ENCODE peak calls at places on chromosomes 11 and 22, in seven cellular contexts. V is astrocyte of the cerebellum; Y is NCI-H2081; K is H7; U is HuH-7.5; T is colonic mucosa; S is CD4-positive, alpha-beta memory T cell. H is an unnamed sample.

GRCh38 chr11:80443177-80443576 is 1002.3 kb upstream of the TENM4 start:
- DNase-seq in S (no peak), V (no peak), T (no peak), K (no peak), Y (no peak), U (no peak), H (no peak)

GRCh38 chr22:25370322-25370721 is 150.9 kb downstream of the CRYBB2 start:
- DNase-seq in K (no peak), T (no peak), Y (no peak), U (no peak), S (no peak), V (no peak), H (no peak)

GRCh38 chr11:75776546-75776945 is 8.0 kb downstream of the DGAT2 start:
- DNase-seq in K (no peak), T (no peak), S (no peak), U (no peak), Y (no peak), V (no peak), H (no peak)

GRCh38 chr11:117903505-117904382 is 25.5 kb downstream of the TMPRSS13 start:
- DNase-seq in Y (peak; percentile 25), U (no peak), T (no peak), V (no peak), K (no peak), S (no peak), H (no peak)

GRCh38 chr11:119359365-119360229 is 13.1 kb upstream of the MFRP start:
- DNase-seq in Y (no peak), U (no peak), T (no peak), S (no peak), V (no peak), K (no peak), H (no peak)

GRCh38 chr11:65827774-65828156 is 6.0 kb upstream of the SNX32 start:
- DNase-seq in S (no peak), K (no peak), Y (no peak), T (no peak), U (no peak), V (no peak), H (no peak)

GRCh38 chr11:16356751-16357365 is 512 bp upstream of the SOX6 start:
- DNase-seq in K (no peak), Y (no peak), S (no peak), V (peak; percentile 12), U (no peak), T (no peak), H (no peak)

GRCh38 chr11:2466869-2467694 is 22.3 kb downstream of the KCNQ1 start:
- DNase-seq in V (no peak), Y (no peak), U (no peak), K (peak; percentile 54), S (peak; percentile 66), T (peak; percentile 49), H (no peak)

GRCh38 chr22:44403930-44404329 is 91.2 kb upstream of the SHISAL1 start:
- DNase-seq in K (no peak), S (no peak), T (no peak), Y (no peak), U (no peak), V (no peak), H (no peak)

GRCh38 chr11:1717745-1718144 is 20.8 kb downstream of the KRTAP5-6 start:
- DNase-seq in V (no peak), S (no peak), U (no peak), Y (no peak), K (no peak), T (no peak), H (no peak)

GRCh38 chr11:130209944-130210854 is 50.6 kb downstream of the ST14 start:
- DNase-seq in U (no peak), Y (no peak), S (no peak), T (peak; percentile 17), K (peak; percentile 45), V (no peak), H (no peak)

GRCh38 chr11:11843233-11843632 is 1.5 kb downstream of the USP47 start:
- DNase-seq in K (no peak), V (no peak), S (peak; percentile 47), Y (no peak), U (peak; percentile 19), T (no peak), H (no peak)

GRCh38 chr11:44982496-44983062 is 31.9 kb upstream of the TP53I11 start:
- DNase-seq in K (peak; percentile 10), Y (no peak), S (no peak), V (no peak), T (no peak), U (no peak), H (no peak)

GRCh38 chr11:67022341-67022933 is 497 bp upstream of the SYT12 start:
- DNase-seq in U (peak; percentile 95), V (no peak), S (no peak), Y (peak; percentile 56), K (no peak), T (peak; percentile 55), H (no peak)

GRCh38 chr11:105132716-105133511 is 6.7 kb downstream of the CARD18 start:
- DNase-seq in S (no peak), U (no peak), Y (no peak), V (peak; percentile 4), K (no peak), T (no peak), H (no peak)

GRCh38 chr11:17098632-17099031 is 21.2 kb upstream of the RPS13 start:
- DNase-seq in K (no peak), T (no peak), Y (no peak), U (no peak), S (no peak), V (no peak), H (no peak)

GRCh38 chr22:49969751-49970527 is 9.4 kb downstream of the PIM3 start:
- DNase-seq in V (no peak), Y (no peak), T (peak; percentile 31), S (no peak), U (no peak), K (peak; percentile 57), H (no peak)

GRCh38 chr22:47724030-47724429 is 961.6 kb downstream of the TBC1D22A start:
- DNase-seq in Y (no peak), K (peak; percentile 50), T (no peak), U (no peak), S (no peak), V (no peak), H (no peak)

GRCh38 chr22:36147196-36147788 is 13.3 kb downstream of the APOL3 start:
- DNase-seq in S (no peak), Y (no peak), K (no peak), U (no peak), T (no peak), V (no peak), H (no peak)

GRCh38 chr11:67648796-67649613 is 1.5 kb downstream of the ACY3 start:
- DNase-seq in Y (no peak), T (no peak), S (no peak), V (no peak), K (peak; percentile 43), U (no peak), H (no peak)